ENCODE peak calls at places on chromosomes 12 and 14, in four cellular contexts. Q is HEK293T; S is KG1; N is stimulated activated CD4-positive, alpha-beta T cell treated with anti-CD3 and anti-CD28 coated beads, Interleukin-4, amount 100 ng/mL, for 48 hours. A is an unnamed sample.

GRCh38 chr12:53034459-53034858 is 15.4 kb upstream of the TNS2 start:
- DNase-seq in Q (no peak), S (no peak), N (no peak), A (no peak)

GRCh38 chr12:46585854-46586621 is 213.5 kb upstream of the SLC38A2 start:
- DNase-seq in Q (no peak), N (peak; percentile 4), S (no peak), A (peak; percentile 35)

GRCh38 chr12:98532687-98533304 is 17.4 kb downstream of the TMPO start:
- DNase-seq in Q (peak; percentile 52), S (peak; percentile 28), N (no peak), A (no peak)

GRCh38 chr12:12791756-12792346 is 6.4 kb downstream of the APOLD1 start:
- DNase-seq in Q (no peak), S (no peak), N (no peak), A (peak; percentile 75)

GRCh38 chr12:53994268-53994690 is 5.7 kb upstream of the HOXC9 start:
- DNase-seq in S (no peak), N (no peak), Q (no peak), A (no peak)

GRCh38 chr14:75968461-75968860 is 13.3 kb downstream of the TGFB3 start:
- DNase-seq in S (no peak), N (no peak), Q (no peak), A (no peak)

GRCh38 chr14:50667491-50668007 is 557 bp downstream of the SAV1 start:
- DNase-seq in N (no peak), S (peak; percentile 24), Q (peak; percentile 19), A (no peak)

GRCh38 chr12:66236969-66237368 is 48.0 kb downstream of the IRAK3 start:
- DNase-seq in S (no peak), N (no peak), Q (no peak), A (no peak)

GRCh38 chr14:48275301-48275700 is 599.9 kb upstream of the MDGA2 start:
- DNase-seq in N (no peak), Q (no peak), S (no peak), A (no peak)

GRCh38 chr12:21819678-21820077 is 45.2 kb upstream of the KCNJ8 start:
- DNase-seq in N (no peak), S (no peak), Q (no peak), A (no peak)

GRCh38 chr12:93113317-93114006 is 184.4 kb upstream of the EEA1 start:
- DNase-seq in Q (no peak), S (no peak), N (no peak), A (no peak)

GRCh38 chr12:101777978-101778377 is 38.7 kb upstream of the SYCP3 start:
- DNase-seq in N (no peak), Q (no peak), S (no peak), A (no peak)

GRCh38 chr12:21912318-21912717 is 28.9 kb downstream of the ABCC9 start:
- DNase-seq in S (no peak), N (no peak), Q (no peak), A (no peak)

GRCh38 chr14:57712101-57712500 is 153.8 kb downstream of the SLC35F4 start:
- DNase-seq in N (no peak), Q (no peak), S (no peak), A (no peak)

GRCh38 chr12:6884539-6884938 is 11.4 kb upstream of the SPSB2 start:
- DNase-seq in N (no peak), Q (no peak), S (no peak), A (no peak)

GRCh38 chr12:76117751-76118150 is 33.3 kb upstream of the NAP1L1 start:
- DNase-seq in Q (no peak), S (no peak), N (no peak), A (no peak)